ENCODE peak calls at places on chromosomes 3 and 15, in nine cellular contexts. J is activated naive CD4-positive, alpha-beta T cell treated with anti-CD3 and anti-CD28 coated beads, Interleukin-2, amount 10 ng/mL, durations not matched to agents 7 days and 5 days; X is tibial artery; I is posterior cingulate gyrus; S is ovary; Y is iPS-NIHi11; D is AG04450; A is Calu3; B is amniotic stem cell. M is an unnamed sample.

GRCh38 chr3:3815206-3815605 is 16.0 kb downstream of the LRRN1 start:
- DNase-seq in Y (no peak), A (no peak), J (no peak), S (no peak), D (no peak), I (no peak), X (no peak), B (no peak), M (no peak)

GRCh38 chr3:16801698-16802097 is 83.1 kb upstream of the PLCL2 start:
- DNase-seq in I (no peak), D (no peak), A (no peak), S (no peak), X (no peak), J (no peak), B (no peak), Y (no peak), M (no peak)

GRCh38 chr3:178823556-178824229 is 247.9 kb downstream of the ZMAT3 start:
- DNase-seq in I (no peak), S (peak; percentile 31), J (no peak), D (no peak), X (no peak), A (no peak), B (no peak), Y (no peak), M (no peak)

GRCh38 chr3:55198554-55198953 is 270.7 kb upstream of the LRTM1 start:
- DNase-seq in D (peak; percentile 92), X (no peak), Y (no peak), S (no peak), I (no peak), A (no peak), B (peak; percentile 88), J (no peak), M (no peak)

GRCh38 chr3:107928084-107928445 is 162.8 kb downstream of the CD47 start:
- DNase-seq in Y (peak; percentile 39), J (no peak), D (no peak), I (no peak), S (no peak), B (no peak), A (no peak), X (no peak), M (no peak)

GRCh38 chr3:133828576-133829309 is 23.1 kb downstream of the SRPRB start:
- DNase-seq in B (no peak), D (no peak), J (no peak), A (no peak), S (no peak), I (no peak), X (no peak), Y (peak; percentile 62), M (no peak)

GRCh38 chr3:143567823-143568222 is 280.4 kb downstream of the SLC9A9 start:
- DNase-seq in A (no peak), B (no peak), X (no peak), I (no peak), Y (no peak), S (no peak), J (no peak), D (no peak), M (no peak)

GRCh38 chr15:26697913-26698312 is 75.0 kb downstream of the GABRB3 start:
- DNase-seq in A (no peak), J (no peak), I (no peak), B (no peak), X (no peak), S (no peak), D (no peak), Y (no peak), M (no peak)

GRCh38 chr3:41742127-41742526 is 219.8 kb downstream of the ULK4 start:
- DNase-seq in B (no peak), I (no peak), J (no peak), Y (peak; percentile 57), D (no peak), S (no peak), A (no peak), X (no peak), M (no peak)

GRCh38 chr3:65685621-65686020 is 353.1 kb downstream of the MAGI1 start:
- DNase-seq in Y (no peak), X (no peak), J (no peak), B (no peak), A (no peak), I (no peak), D (no peak), S (peak; percentile 45), M (no peak)

GRCh38 chr3:130395916-130396315 is 50.4 kb downstream of the COL6A5 start:
- DNase-seq in D (no peak), A (peak; percentile 25), B (no peak), I (no peak), X (no peak), Y (peak; percentile 35), J (no peak), S (no peak), M (no peak)

GRCh38 chr3:176992565-176992964 is 204.7 kb downstream of the TBL1XR1 start:
- DNase-seq in J (no peak), Y (peak; percentile 58), S (no peak), I (no peak), X (no peak), B (no peak), D (no peak), A (no peak), M (no peak)

GRCh38 chr15:80773122-80773551 is 6.0 kb upstream of the CEMIP start:
- DNase-seq in S (no peak), B (no peak), J (no peak), X (no peak), D (no peak), Y (no peak), I (no peak), A (no peak), M (no peak)

GRCh38 chr15:80633235-80633634 is 61.9 kb upstream of the ABHD17C start:
- DNase-seq in J (no peak), S (no peak), B (no peak), Y (no peak), D (no peak), I (no peak), A (no peak), X (no peak), M (no peak)

GRCh38 chr3:182046365-182046764 is 334.6 kb downstream of the SOX2 start:
- DNase-seq in B (no peak), I (no peak), A (no peak), X (no peak), D (no peak), J (no peak), Y (no peak), S (no peak), M (peak; percentile 5)